ENCODE peak calls at places on chromosomes 12 and 14, in five cellular contexts. One of them, this sample, is unnamed.

GRCh38 chr14:99534333-99534732 is 53.1 kb downstream of the CCNK start:
- DNase-seq in GM10248: no peak
- DNase-seq in AG10803: no peak
- DNase-seq in sciatic nerve: no peak
- DNase-seq in A673: no peak
- DNase-seq in this sample: no peak

GRCh38 chr14:105193916-105194782 is 13.0 kb upstream of the NUDT14 start:
- DNase-seq in GM10248: no peak
- DNase-seq in AG10803: no peak
- DNase-seq in sciatic nerve: no peak
- DNase-seq in A673: peak; percentile 74
- DNase-seq in this sample: no peak

GRCh38 chr12:113762155-113762848 is 203.8 kb downstream of the RBM19 start:
- DNase-seq in GM10248: no peak
- DNase-seq in AG10803: no peak
- DNase-seq in sciatic nerve: no peak
- DNase-seq in A673: peak; percentile 15
- DNase-seq in this sample: no peak

GRCh38 chr14:28830115-28830534 is 63.5 kb downstream of the FOXG1 start:
- DNase-seq in GM10248: no peak
- DNase-seq in AG10803: no peak
- DNase-seq in sciatic nerve: no peak
- DNase-seq in A673: no peak
- DNase-seq in this sample: no peak

GRCh38 chr12:5830121-5830520 is 114.9 kb downstream of the ANO2 start:
- DNase-seq in GM10248: no peak
- DNase-seq in AG10803: no peak
- DNase-seq in sciatic nerve: no peak
- DNase-seq in A673: no peak
- DNase-seq in this sample: no peak

GRCh38 chr12:105418232-105418631 is 87.7 kb downstream of the C12orf75 start:
- DNase-seq in GM10248: no peak
- DNase-seq in AG10803: peak; percentile 99
- DNase-seq in sciatic nerve: no peak
- DNase-seq in A673: no peak
- DNase-seq in this sample: no peak

GRCh38 chr14:93712838-93713724 is 75.2 kb downstream of the PRIMA1 start:
- DNase-seq in GM10248: no peak
- DNase-seq in AG10803: peak; percentile 2
- DNase-seq in sciatic nerve: no peak
- DNase-seq in A673: no peak
- DNase-seq in this sample: no peak

GRCh38 chr12:50659690-50660424 is 104.0 kb upstream of the ATF1 start:
- DNase-seq in GM10248: no peak
- DNase-seq in AG10803: no peak
- DNase-seq in sciatic nerve: no peak
- DNase-seq in A673: no peak
- DNase-seq in this sample: no peak

GRCh38 chr12:68317047-68317667 is 15.0 kb downstream of the MDM1 start:
- DNase-seq in GM10248: peak; percentile 52
- DNase-seq in AG10803: peak; percentile 62
- DNase-seq in sciatic nerve: no peak
- DNase-seq in A673: peak; percentile 61
- DNase-seq in this sample: peak; percentile 37

GRCh38 chr12:47270782-47271664 is 191.3 kb upstream of the AMIGO2 start:
- DNase-seq in GM10248: no peak
- DNase-seq in AG10803: peak; percentile 91
- DNase-seq in sciatic nerve: no peak
- DNase-seq in A673: no peak
- DNase-seq in this sample: no peak

GRCh38 chr12:127621366-127621765 is 645.6 kb upstream of the TMEM132C start:
- DNase-seq in GM10248: no peak
- DNase-seq in AG10803: no peak
- DNase-seq in sciatic nerve: no peak
- DNase-seq in A673: no peak
- DNase-seq in this sample: no peak

GRCh38 chr12:122158700-122159285 is 15.2 kb downstream of the IL31 start:
- DNase-seq in GM10248: no peak
- DNase-seq in AG10803: no peak
- DNase-seq in sciatic nerve: no peak
- DNase-seq in A673: no peak
- DNase-seq in this sample: no peak

GRCh38 chr12:104734541-104735075 is 223.5 kb downstream of the SLC41A2 start:
- DNase-seq in GM10248: no peak
- DNase-seq in AG10803: no peak
- DNase-seq in sciatic nerve: no peak
- DNase-seq in A673: no peak
- DNase-seq in this sample: no peak

GRCh38 chr14:50089213-50089612 is 27.2 kb downstream of the VCPKMT start:
- DNase-seq in GM10248: no peak
- DNase-seq in AG10803: no peak
- DNase-seq in sciatic nerve: no peak
- DNase-seq in A673: no peak
- DNase-seq in this sample: no peak

GRCh38 chr12:67410667-67411067 is 141.5 kb downstream of the CAND1 start:
- DNase-seq in GM10248: no peak
- DNase-seq in AG10803: no peak
- DNase-seq in sciatic nerve: no peak
- DNase-seq in A673: no peak
- DNase-seq in this sample: no peak

GRCh38 chr12:104951759-104952509 is 6.2 kb downstream of the SLC41A2 start:
- DNase-seq in GM10248: no peak
- DNase-seq in AG10803: no peak
- DNase-seq in sciatic nerve: no peak
- DNase-seq in A673: no peak
- DNase-seq in this sample: no peak

GRCh38 chr12:89756638-89757321 is 48.1 kb upstream of the ATP2B1 start:
- DNase-seq in GM10248: peak; percentile 79
- DNase-seq in AG10803: peak; percentile 100
- DNase-seq in sciatic nerve: no peak
- DNase-seq in A673: peak; percentile 86
- DNase-seq in this sample: peak; percentile 35

GRCh38 chr14:104783484-104784217 is 11.9 kb downstream of the AKT1 start:
- DNase-seq in GM10248: no peak
- DNase-seq in AG10803: no peak
- DNase-seq in sciatic nerve: no peak
- DNase-seq in A673: no peak
- DNase-seq in this sample: no peak

GRCh38 chr12:68565391-68565903 is 45.3 kb upstream of the RAP1B start:
- DNase-seq in GM10248: no peak
- DNase-seq in AG10803: peak; percentile 94
- DNase-seq in sciatic nerve: no peak
- DNase-seq in A673: peak; percentile 18
- DNase-seq in this sample: no peak

GRCh38 chr14:33834101-33834955 is 116.5 kb downstream of the EGLN3 start:
- DNase-seq in GM10248: no peak
- DNase-seq in AG10803: no peak
- DNase-seq in sciatic nerve: no peak
- DNase-seq in A673: no peak
- DNase-seq in this sample: no peak

GRCh38 chr14:61615743-61616523 is 79.4 kb upstream of the HIF1A start:
- DNase-seq in GM10248: no peak
- DNase-seq in AG10803: no peak
- DNase-seq in sciatic nerve: no peak
- DNase-seq in A673: no peak
- DNase-seq in this sample: no peak

GRCh38 chr14:61578745-61579144 is 116.6 kb upstream of the HIF1A start:
- DNase-seq in GM10248: no peak
- DNase-seq in AG10803: no peak
- DNase-seq in sciatic nerve: no peak
- DNase-seq in A673: no peak
- DNase-seq in this sample: peak; percentile 78